ENCODE peak calls at places on chromosomes 4 and X, in ten cellular contexts. T, C, A, Q, V, U, G, Z, S and H are unnamed samples.

GRCh38 chr4:6380746-6381411 is 91.5 kb downstream of the PPP2R2C start:
- DNase-seq in Q (no peak), V (no peak), C (peak), G (no peak), S (no peak), T (no peak), Z (no peak), U (no peak), A (no peak), H (no peak)

GRCh38 chrX:26597981-26598380 is 382.0 kb downstream of the MAGEB5 start:
- DNase-seq in T (no peak), U (no peak), V (no peak), C (no peak), G (no peak), Z (no peak), A (no peak), S (no peak), Q (no peak), H (no peak)

GRCh38 chr4:94841864-94842221 is 84.1 kb downstream of the BMPR1B start:
- DNase-seq in Z (no peak), G (no peak), Q (no peak), C (no peak), V (no peak), A (no peak), U (no peak), T (no peak), S (no peak), H (no peak)

GRCh38 chr4:4990329-4990728 is 28.9 kb downstream of the CYTL1 start:
- DNase-seq in C (no peak), T (no peak), V (no peak), Q (no peak), A (no peak), Z (no peak), S (no peak), G (no peak), U (no peak), H (no peak)

GRCh38 chr4:142846729-142847606 is 867 bp upstream of the INPP4B start:
- DNase-seq in Z (no peak), U (peak), A (peak), C (peak), S (no peak), T (peak), Q (peak), G (no peak), V (peak), H (no peak)

GRCh38 chr4:183443609-183444148 is 757 bp upstream of the CDKN2AIP start:
- DNase-seq in Q (no peak), G (no peak), T (peak), C (no peak), A (no peak), V (peak), S (no peak), Z (peak), U (no peak), H (no peak)

GRCh38 chrX:28854637-28855036 is 267.4 kb downstream of the IL1RAPL1 start:
- DNase-seq in T (no peak), Q (no peak), A (no peak), C (no peak), U (no peak), S (no peak), Z (peak), G (no peak), V (no peak), H (no peak)

GRCh38 chr4:7335363-7336066 is 99.2 kb downstream of the PSAPL1 start:
- DNase-seq in Q (peak), G (no peak), U (peak), C (peak), S (no peak), V (peak), T (peak), A (no peak), Z (no peak), H (no peak)

GRCh38 chrX:139204903-139205667 is 325.5 kb upstream of the F9 start:
- DNase-seq in Q (no peak), V (peak), S (peak), A (no peak), C (peak), G (no peak), T (peak), U (peak), Z (no peak), H (no peak)

GRCh38 chr4:11805837-11806236 is 377.1 kb upstream of the HS3ST1 start:
- DNase-seq in C (no peak), G (no peak), Z (peak), S (no peak), Q (no peak), A (no peak), T (no peak), U (no peak), V (peak), H (no peak)

GRCh38 chr4:182918044-182918607 is 940 bp upstream of the DCTD start:
- DNase-seq in S (no peak), Q (no peak), V (no peak), T (no peak), A (no peak), G (no peak), Z (no peak), C (no peak), U (no peak), H (no peak)

GRCh38 chrX:131279617-131280016 is 9.5 kb downstream of the IGSF1 start:
- DNase-seq in A (no peak), G (no peak), U (no peak), C (no peak), Q (no peak), V (no peak), S (no peak), T (no peak), Z (no peak), H (no peak)

GRCh38 chrX:107687445-107687844 is 59.1 kb downstream of the PRPS1 start:
- DNase-seq in A (no peak), T (no peak), Q (no peak), G (no peak), C (no peak), S (no peak), Z (no peak), U (no peak), V (no peak), H (no peak)

GRCh38 chrX:151397741-151398070 is 700 bp downstream of the VMA21 start:
- DNase-seq in C (no peak), T (no peak), G (no peak), Q (peak), V (no peak), A (no peak), Z (no peak), U (no peak), S (no peak), H (no peak)

GRCh38 chr4:137390707-137391106 is 141.6 kb downstream of the PCDH18 start:
- DNase-seq in U (no peak), Q (no peak), Z (no peak), T (no peak), A (no peak), C (no peak), V (no peak), G (no peak), S (no peak), H (no peak)

GRCh38 chr4:166501941-166502382 is 628.9 kb downstream of the TLL1 start:
- DNase-seq in S (no peak), U (no peak), Q (peak), G (no peak), Z (peak), A (no peak), C (no peak), T (peak), V (no peak), H (no peak)
- TF ChIP-seq CTCF in S (peak), U (no peak), Q (peak), G (peak), Z (peak), A (no peak), C (no peak), T (no peak), V (peak), H (no peak)

GRCh38 chr4:70901607-70901983 is 574 bp upstream of the MOB1B start:
- DNase-seq in Q (peak), T (no peak), C (no peak), A (no peak), U (no peak), Z (no peak), S (no peak), G (no peak), V (peak), H (no peak)

GRCh38 chr4:70903282-70903603 is 1.1 kb downstream of the MOB1B start:
- DNase-seq in C (no peak), Q (no peak), Z (no peak), V (no peak), G (no peak), T (peak), A (no peak), U (no peak), S (no peak), H (no peak)

GRCh38 chr4:70902577-70903281 is 560 bp downstream of the MOB1B start:
- DNase-seq in U (peak), S (peak), T (no peak), V (no peak), Z (peak), Q (peak), C (no peak), A (peak), G (no peak), H (no peak)

GRCh38 chr4:70901984-70902576 is at the start of gene MOB1B:
- DNase-seq in S (peak), T (peak), A (peak), Q (peak), V (peak), Z (peak), G (peak), U (peak), C (peak), H (peak)
- TF ChIP-seq CTCF in S (peak), T (no peak), A (peak), Q (no peak), V (peak), Z (peak), G (peak), U (peak), C (peak), H (no peak)

GRCh38 chr4:67721317-67721769 is 20.4 kb upstream of the UBA6 start:
- DNase-seq in S (no peak), Z (no peak), T (no peak), G (no peak), V (no peak), C (no peak), A (no peak), Q (no peak), U (no peak), H (no peak)

GRCh38 chr4:67725981-67726380 is 25.0 kb upstream of the UBA6 start:
- DNase-seq in U (no peak), C (no peak), S (no peak), Z (peak), Q (no peak), G (no peak), T (no peak), V (no peak), A (no peak), H (no peak)

GRCh38 chr4:67721770-67722597 is 21.0 kb upstream of the UBA6 start:
- DNase-seq in S (no peak), Q (no peak), C (no peak), G (no peak), T (no peak), A (no peak), Z (peak), U (no peak), V (no peak), H (no peak)

GRCh38 chr4:67725132-67725531 is 24.2 kb upstream of the UBA6 start:
- DNase-seq in U (peak), C (no peak), T (no peak), G (no peak), S (no peak), Z (no peak), Q (no peak), V (no peak), A (no peak), H (no peak)

DNA sequence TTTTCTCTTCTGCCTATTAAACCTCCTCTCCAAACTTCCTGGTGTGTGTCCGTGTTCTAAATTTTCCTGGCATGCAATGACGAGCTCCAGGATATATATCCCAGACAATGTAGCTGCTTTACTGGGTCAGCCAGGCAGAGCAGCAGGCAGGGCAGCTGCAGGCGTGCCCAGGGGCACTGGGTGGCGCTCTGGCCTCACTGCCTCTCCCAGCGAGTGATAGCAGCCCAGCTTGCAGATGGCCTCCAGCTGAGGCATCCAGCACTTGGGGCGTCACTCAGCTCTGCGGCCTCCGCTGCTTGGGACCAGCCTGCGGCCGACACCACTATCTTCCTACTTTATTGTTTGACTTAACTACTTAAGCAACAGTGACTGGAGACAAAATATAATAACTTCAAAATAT is 23.0 kb upstream of the UBA6 start:
- DNase-seq in U (no peak), A (no peak), Q (no peak), G (no peak), S (no peak), T (no peak), Z (no peak), V (no peak), C (no peak), H (no peak)
- TF ChIP-seq CTCF in U (no peak), A (no peak), Q (no peak), G (peak), S (no peak), T (no peak), Z (peak), V (no peak), C (no peak), H (no peak)

DNA sequence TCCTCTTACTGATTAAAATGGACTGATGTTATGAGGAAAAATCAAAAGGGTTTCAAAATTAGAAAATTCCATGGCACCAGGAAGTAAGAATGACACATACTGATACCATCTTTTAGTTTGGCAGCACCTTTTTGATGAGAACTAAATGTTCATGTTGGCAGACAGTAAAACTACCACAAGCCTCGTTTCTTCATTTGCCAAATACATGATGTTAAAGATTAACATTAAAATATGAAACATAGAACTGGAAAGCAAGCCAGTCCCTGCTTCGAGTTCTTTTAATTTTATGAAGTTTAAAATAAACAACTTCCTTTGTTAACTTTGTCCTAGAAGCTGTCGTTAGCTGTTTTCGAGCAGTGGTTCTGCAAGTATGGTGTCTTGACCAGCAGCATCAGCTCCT is 69.2 kb upstream of the CCDC160 start:
- DNase-seq in S (no peak), V (no peak), A (no peak), U (no peak), C (no peak), T (no peak), Q (no peak), G (no peak), Z (no peak), H (no peak)
- TF ChIP-seq CTCF in S (no peak), V (no peak), A (no peak), U (no peak), C (no peak), T (no peak), Q (no peak), G (no peak), Z (no peak), H (no peak)

GRCh38 chr4:76108467-76109181 is 34.1 kb downstream of the ART3 start:
- DNase-seq in S (no peak), C (no peak), T (no peak), V (peak), U (no peak), G (no peak), A (no peak), Z (no peak), Q (no peak), H (no peak)
- TF ChIP-seq CTCF in S (peak), C (no peak), T (no peak), V (peak), U (no peak), G (no peak), A (no peak), Z (peak), Q (no peak), H (no peak)